ENCODE peak calls at places on chromosomes 11 and 22, in ten cellular contexts. R, Q, C, K, U, N, D, O, I and M are unnamed samples.

GRCh38 chr22:20407829-20408228 is 13.9 kb downstream of the ZNF74 start:
- DNase-seq in R (no peak), Q (no peak), C (no peak), K (no peak), U (peak; percentile 22), N (no peak), D (no peak), O (no peak), I (no peak), M (peak; percentile 12)

GRCh38 chr11:126482586-126483108 is 127.2 kb downstream of the ST3GAL4 start:
- DNase-seq in R (no peak), Q (no peak), C (no peak), K (no peak), U (no peak), N (no peak), D (no peak), O (peak; percentile 9), I (no peak), M (peak; percentile 22)

GRCh38 chr11:1422981-1423380 is 33.2 kb downstream of the BRSK2 start:
- DNase-seq in R (no peak), Q (no peak), C (no peak), K (no peak), U (no peak), N (no peak), D (no peak), O (no peak), I (no peak), M (no peak)

GRCh38 chr11:74010306-74010981 is 1.6 kb upstream of the UCP3 start:
- DNase-seq in R (no peak), Q (no peak), C (no peak), K (no peak), U (no peak), N (no peak), D (no peak), O (no peak), I (no peak), M (no peak)

GRCh38 chr11:117822031-117822521 is 2.5 kb downstream of the FXYD2 start:
- DNase-seq in R (no peak), Q (peak; percentile 12), C (peak; percentile 21), K (peak; percentile 60), U (peak; percentile 87), N (peak; percentile 31), D (peak; percentile 68), O (no peak), I (peak; percentile 73), M (peak; percentile 71)

GRCh38 chr11:104163100-104164027 is 583 bp downstream of the PDGFD start:
- DNase-seq in R (peak; percentile 32), Q (peak; percentile 61), C (no peak), K (no peak), U (peak; percentile 82), N (peak; percentile 9), D (peak; percentile 48), O (peak; percentile 23), I (no peak), M (no peak)

GRCh38 chr11:86205415-86206268 is 38.9 kb upstream of the EED start:
- DNase-seq in R (no peak), Q (peak; percentile 9), C (peak; percentile 24), K (no peak), U (no peak), N (no peak), D (no peak), O (peak; percentile 24), I (no peak), M (no peak)

GRCh38 chr11:95522871-95523270 is 266.7 kb downstream of the FAM76B start:
- DNase-seq in R (no peak), Q (no peak), C (no peak), K (no peak), U (no peak), N (no peak), D (no peak), O (no peak), I (no peak), M (no peak)

GRCh38 chr11:124971810-124972209 is 17.8 kb downstream of the CCDC15 start:
- DNase-seq in R (no peak), Q (no peak), C (no peak), K (no peak), U (no peak), N (no peak), D (no peak), O (no peak), I (no peak), M (no peak)

GRCh38 chr22:46970411-46971123 is 208.1 kb downstream of the TBC1D22A start:
- DNase-seq in R (no peak), Q (no peak), C (no peak), K (no peak), U (peak; percentile 42), N (no peak), D (no peak), O (no peak), I (no peak), M (no peak)

GRCh38 chr11:18765554-18765953 is 26.0 kb downstream of the PTPN5 start:
- DNase-seq in R (no peak), Q (no peak), C (no peak), K (no peak), U (no peak), N (no peak), D (no peak), O (peak; percentile 73), I (no peak), M (no peak)

GRCh38 chr11:84886344-84886743 is 740.8 kb downstream of the DLG2 start:
- DNase-seq in R (no peak), Q (no peak), C (no peak), K (no peak), U (no peak), N (no peak), D (no peak), O (peak; percentile 69), I (no peak), M (no peak)

GRCh38 chr11:63536669-63537292 is at the start of gene PLAAT4:
- DNase-seq in R (no peak), Q (no peak), C (peak; percentile 33), K (no peak), U (no peak), N (peak; percentile 68), D (no peak), O (peak; percentile 54), I (no peak), M (no peak)

GRCh38 chr22:21681566-21682370 is 16.0 kb downstream of the PPIL2 start:
- DNase-seq in R (no peak), Q (no peak), C (no peak), K (no peak), U (peak; percentile 32), N (no peak), D (no peak), O (no peak), I (no peak), M (no peak)
- H3K4me3 ChIP-seq in R (no peak overlapping the region), Q (no peak overlapping the region), C (no peak overlapping the region), K (no peak overlapping the region), U (no peak overlapping the region), N (no peak overlapping the region), D (no peak overlapping the region), O (no peak overlapping the region), I (no peak overlapping the region), M (no peak overlapping the region)

GRCh38 chr11:65522640-65523322 is 2.1 kb upstream of the SCYL1 start:
- DNase-seq in R (no peak), Q (no peak), C (no peak), K (no peak), U (no peak), N (no peak), D (no peak), O (no peak), I (no peak), M (peak; percentile 22)
- H3K4me3 ChIP-seq in R (no peak overlapping the region), Q (no peak overlapping the region), C (no peak overlapping the region), K (no peak overlapping the region), U (peak overlapping the region; percentile 36), N (no peak overlapping the region), D (no peak overlapping the region), O (no peak overlapping the region), I (no peak overlapping the region), M (no peak overlapping the region)

DNA sequence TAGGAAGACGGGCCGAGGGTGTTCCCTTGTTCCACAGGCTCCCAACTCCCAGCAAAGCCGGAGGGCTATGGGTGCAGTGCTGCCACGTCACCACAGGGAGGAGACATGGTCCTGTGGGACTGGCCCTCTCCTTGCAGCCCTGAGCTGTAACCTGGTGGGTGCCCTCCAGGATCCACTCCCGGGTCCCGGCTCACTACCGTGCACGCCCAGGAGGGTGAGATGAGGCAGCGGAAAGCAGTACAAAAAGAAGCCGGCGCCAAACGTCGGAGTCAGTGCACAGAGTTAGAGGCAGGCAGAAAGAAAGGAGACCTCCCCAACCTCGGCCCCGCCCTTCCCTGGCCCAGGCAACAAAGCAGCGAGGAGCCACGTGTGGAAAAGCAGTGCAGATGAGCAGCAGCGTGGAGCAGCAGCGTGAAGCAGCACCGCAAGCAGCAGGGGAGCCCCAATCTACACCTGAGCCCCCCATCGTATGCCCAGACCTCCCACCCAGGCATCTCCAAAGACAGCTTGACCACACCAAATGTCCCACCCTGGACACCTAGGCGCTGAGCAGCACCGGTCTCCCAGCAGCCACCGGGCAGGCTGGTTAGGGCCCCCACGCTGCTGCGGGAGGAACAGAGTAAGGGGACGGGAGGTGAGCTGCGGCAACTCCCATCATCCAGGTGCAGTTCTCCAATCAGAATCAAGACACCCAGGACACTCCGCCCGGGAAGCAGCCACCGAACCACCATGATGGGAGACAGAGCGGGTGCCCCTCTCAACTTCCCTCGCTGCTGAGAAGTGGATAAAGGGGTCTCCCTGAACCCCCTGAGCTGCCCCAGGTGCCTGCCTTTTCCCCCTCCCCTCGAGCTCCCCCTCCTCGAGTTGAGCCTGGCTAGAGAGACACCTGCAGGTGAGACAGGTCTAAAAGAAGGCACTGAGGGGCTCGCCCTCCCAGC is 28.8 kb downstream of the IGSF9B start:
- DNase-seq in R (peak; percentile 64), Q (peak; percentile 53), C (peak; percentile 38), K (no peak), U (peak; percentile 95), N (peak; percentile 56), D (peak; percentile 82), O (peak; percentile 53), I (peak; percentile 90), M (peak; percentile 80)
- H3K4me3 ChIP-seq in R (peak overlapping the region; percentile 61), Q (no peak overlapping the region), C (no peak overlapping the region), K (peak overlapping the region; percentile 33), U (no peak overlapping the region), N (no peak overlapping the region), D (no peak overlapping the region), O (no peak overlapping the region), I (no peak overlapping the region), M (no peak overlapping the region)

GRCh38 chr11:67264260-67264659 is 2.0 kb upstream of the GRK2 start:
- DNase-seq in R (no peak), Q (no peak), C (no peak), K (no peak), U (no peak), N (no peak), D (no peak), O (no peak), I (no peak), M (no peak)

GRCh38 chr11:67267188-67268035 is 1.1 kb downstream of the GRK2 start:
- DNase-seq in R (no peak), Q (peak; percentile 90), C (no peak), K (no peak), U (no peak), N (peak; percentile 66), D (no peak), O (no peak), I (no peak), M (peak; percentile 74)

GRCh38 chr11:67264886-67265632 is 1.2 kb upstream of the GRK2 start:
- DNase-seq in R (no peak), Q (no peak), C (no peak), K (no peak), U (no peak), N (no peak), D (no peak), O (no peak), I (no peak), M (peak; percentile 49)

GRCh38 chr11:67266424-67267187 is at the start of gene GRK2:
- DNase-seq in R (no peak), Q (peak; percentile 69), C (no peak), K (no peak), U (peak; percentile 75), N (peak; percentile 72), D (peak; percentile 37), O (peak; percentile 41), I (peak; percentile 58), M (peak; percentile 82)

GRCh38 chr11:67265633-67266423 is 445 bp upstream of the GRK2 start:
- DNase-seq in R (no peak), Q (peak; percentile 82), C (peak; percentile 69), K (no peak), U (peak; percentile 93), N (peak; percentile 81), D (peak; percentile 89), O (peak; percentile 57), I (peak; percentile 80), M (peak; percentile 91)
- H3K4me3 ChIP-seq in R (peak overlapping the region; percentile 99), Q (peak overlapping the region; percentile 50), C (no peak overlapping the region), K (peak overlapping the region; percentile 18), U (no peak overlapping the region), N (no peak overlapping the region), D (no peak overlapping the region), O (peak overlapping the region; percentile 33), I (peak overlapping the region; percentile 19), M (peak overlapping the region; percentile 14)